ENCODE peak calls at places on chromosome 18, in four cellular contexts. S is mucosa of descending colon, R is WTC11, Y is T-helper 2 cell. U is an unnamed sample.

GRCh38 chr18:51051105-51051712 is 21.2 kb downstream of the SMAD4 start:
- DNase-seq in R (no peak), S (peak), Y (no peak), U (peak)

GRCh38 chr18:7116001-7116831 is 1.4 kb downstream of the LAMA1 start:
- DNase-seq in S (no peak), R (peak), Y (no peak), U (no peak)

GRCh38 chr18:58103339-58103930 is 59.4 kb downstream of the NEDD4L start:
- DNase-seq in S (no peak), R (no peak), Y (no peak), U (no peak)

GRCh38 chr18:49898421-49898820 is 85.1 kb upstream of the ACAA2 start:
- DNase-seq in S (peak), R (peak), Y (no peak), U (peak)

GRCh38 chr18:80159713-80160636 is 50.9 kb downstream of the ADNP2 start:
- DNase-seq in S (peak), R (peak), Y (no peak), U (no peak)

GRCh38 chr18:61606759-61607158 is 273.5 kb downstream of the CDH20 start:
- DNase-seq in R (peak), S (peak), Y (no peak), U (no peak)

GRCh38 chr18:21996261-21996892 is 173.0 kb upstream of the GATA6 start:
- DNase-seq in R (no peak), S (peak), Y (no peak), U (no peak)

GRCh38 chr18:37554399-37554787 is 11.2 kb downstream of the CELF4 start:
- DNase-seq in R (peak), S (no peak), Y (no peak), U (no peak)

GRCh38 chr18:76783786-76784484 is 38.4 kb upstream of the ZNF236 start:
- DNase-seq in S (no peak), R (no peak), Y (no peak), U (no peak)

GRCh38 chr18:57748770-57749603 is 54.1 kb downstream of the ATP8B1 start:
- DNase-seq in S (peak), Y (no peak), R (no peak), U (peak)

GRCh38 chr18:75977069-75977468 is 518.0 kb downstream of the ZNF516 start:
- DNase-seq in Y (no peak), R (no peak), S (no peak), U (no peak)

GRCh38 chr18:5159080-5159479 is 38.0 kb downstream of the AKAIN1 start:
- DNase-seq in S (no peak), Y (no peak), R (no peak), U (no peak)

GRCh38 chr18:3429121-3429520 is 20.9 kb upstream of the TGIF1 start:
- DNase-seq in R (no peak), Y (no peak), S (no peak), U (no peak)

GRCh38 chr18:926946-927345 is 22.3 kb downstream of the ADCYAP1 start:
- DNase-seq in R (no peak), Y (no peak), S (no peak), U (no peak)

GRCh38 chr18:3286165-3286564 is 24.2 kb downstream of the MYL12B start:
- DNase-seq in Y (no peak), S (no peak), R (no peak), U (no peak)

GRCh38 chr18:3664563-3665178 is 214.7 kb downstream of the TGIF1 start:
- DNase-seq in Y (no peak), R (no peak), S (no peak), U (peak)

GRCh38 chr18:3771121-3771971 is 321.4 kb downstream of the TGIF1 start:
- DNase-seq in Y (peak), S (peak), R (peak), U (peak)

GRCh38 chr18:7856099-7856498 is 289.0 kb downstream of the PTPRM start:
- DNase-seq in S (no peak), R (no peak), Y (no peak), U (no peak)

GRCh38 chr18:14025306-14025940 is 106.8 kb downstream of the ZNF519 start:
- DNase-seq in S (peak), Y (no peak), R (peak), U (no peak)

GRCh38 chr18:48896875-48897511 is 53.8 kb downstream of the SMAD7 start:
- DNase-seq in S (peak), Y (no peak), R (peak), U (peak)

GRCh38 chr18:3284501-3284900 is 22.6 kb downstream of the MYL12B start:
- DNase-seq in S (no peak), R (no peak), Y (no peak), U (no peak)

GRCh38 chr18:40006553-40007073 is 1948.4 kb upstream of the PIK3C3 start:
- DNase-seq in S (no peak), R (no peak), Y (no peak), U (no peak)

GRCh38 chr18:74635202-74635969 is 37.7 kb downstream of the ZNF407 start:
- DNase-seq in Y (no peak), S (no peak), R (no peak), U (no peak)

GRCh38 chr18:40133253-40133652 is 1821.8 kb upstream of the PIK3C3 start:
- DNase-seq in Y (no peak), S (no peak), R (no peak), U (no peak)

GRCh38 chr18:77108001-77108692 is 24.4 kb downstream of the MBP start:
- DNase-seq in S (peak), Y (no peak), R (no peak), U (peak)

GRCh38 chr18:10995576-10995975 is 153.8 kb downstream of the PIEZO2 start:
- DNase-seq in S (no peak), R (no peak), Y (no peak), U (no peak)

GRCh38 chr18:58858591-58859468 is 5.8 kb upstream of the ZNF532 start:
- DNase-seq in Y (no peak), R (no peak), S (peak), U (no peak)

GRCh38 chr18:13471971-13472628 is 253.5 kb downstream of the LDLRAD4 start:
- DNase-seq in R (no peak), Y (no peak), S (no peak), U (no peak)

GRCh38 chr18:45588284-45588683 is 27.0 kb upstream of the SLC14A2 start:
- DNase-seq in R (no peak), S (no peak), Y (no peak), U (no peak)

GRCh38 chr18:78519394-78520062 is 460.1 kb upstream of the SALL3 start:
- DNase-seq in S (no peak), R (no peak), Y (no peak), U (no peak)

GRCh38 chr18:62379051-62379450 is 53.9 kb downstream of the TNFRSF11A start:
- DNase-seq in Y (no peak), R (no peak), S (no peak), U (no peak)

GRCh38 chr18:26190506-26190905 is 35.7 kb upstream of the TAF4B start:
- DNase-seq in S (peak), R (no peak), Y (no peak), U (peak)

GRCh38 chr18:23629444-23629946 is 33.2 kb downstream of the ANKRD29 start:
- DNase-seq in Y (no peak), S (peak), R (no peak), U (no peak)

GRCh38 chr18:7084766-7085080 is 32.9 kb downstream of the LAMA1 start:
- DNase-seq in R (no peak), Y (no peak), S (no peak), U (no peak)

GRCh38 chr18:47036298-47036874 is 965 bp upstream of the ELOA2 start:
- DNase-seq in Y (no peak), R (peak), S (peak), U (peak)